ENCODE peak calls at places on chromosomes 1 and 21, in eight cellular contexts. Q is EH, D is NCI-H1092 treated with DMSO at 0.1 percent for 48 hours, I is GM20000, N is osteocyte, E is NCI-H345, A is anterior cingulate cortex, K is brain microvascular endothelial cell. W is an unnamed sample.

GRCh38 chr1:19393051-19393450 is 80.9 kb downstream of the SLC66A1 start:
- DNase-seq in Q (no peak), D (no peak), I (no peak), N (no peak), E (no peak), A (no peak), K (no peak), W (no peak)

GRCh38 chr1:232542633-232543032 is 87.3 kb downstream of the SIPA1L2 start:
- DNase-seq in Q (peak), D (peak), I (no peak), N (no peak), E (peak), A (no peak), K (no peak), W (peak)

GRCh38 chr21:33058468-33059318 is 11.2 kb upstream of the OLIG1 start:
- DNase-seq in Q (no peak), D (peak), I (no peak), N (no peak), E (no peak), A (no peak), K (no peak), W (no peak)

GRCh38 chr21:26801524-26801923 is 43.7 kb downstream of the ADAMTS1 start:
- DNase-seq in Q (peak), D (no peak), I (no peak), N (no peak), E (no peak), A (no peak), K (peak), W (no peak)

GRCh38 chr21:35643176-35643575 is 417.1 kb downstream of the SETD4 start:
- DNase-seq in Q (peak), D (no peak), I (no peak), N (no peak), E (no peak), A (no peak), K (no peak), W (peak)

GRCh38 chr1:112524251-112524650 is 15.5 kb downstream of the WNT2B start:
- DNase-seq in Q (peak), D (no peak), I (no peak), N (no peak), E (no peak), A (no peak), K (peak), W (peak)

GRCh38 chr21:35026617-35027557 is 22.2 kb downstream of the RUNX1 start:
- DNase-seq in Q (peak), D (no peak), I (peak), N (no peak), E (no peak), A (no peak), K (peak), W (peak)

GRCh38 chr1:231421616-231421970 is 494 bp downstream of the EGLN1 start:
- DNase-seq in Q (peak), D (peak), I (peak), N (no peak), E (peak), A (peak), K (no peak), W (no peak)

GRCh38 chr1:232880354-232880753 is 70.1 kb upstream of the NTPCR start:
- DNase-seq in Q (peak), D (no peak), I (no peak), N (peak), E (no peak), A (no peak), K (peak), W (peak)

GRCh38 chr1:29420196-29420595 is 183.9 kb downstream of the PTPRU start:
- DNase-seq in Q (no peak), D (no peak), I (no peak), N (no peak), E (no peak), A (no peak), K (no peak), W (no peak)

GRCh38 chr1:150971583-150972416 is 2.8 kb downstream of the CERS2 start:
- DNase-seq in Q (peak), D (no peak), I (no peak), N (no peak), E (no peak), A (no peak), K (no peak), W (peak)

GRCh38 chr1:60129916-60130315 is 56.3 kb upstream of the C1orf87 start:
- DNase-seq in Q (peak), D (no peak), I (no peak), N (no peak), E (no peak), A (no peak), K (peak), W (peak)

GRCh38 chr1:111904478-111905218 is 84.8 kb downstream of the KCND3 start:
- DNase-seq in Q (peak), D (peak), I (no peak), N (no peak), E (peak), A (no peak), K (no peak), W (peak)

GRCh38 chr21:18058731-18059398 is 185.8 kb upstream of the CHODL start:
- DNase-seq in Q (no peak), D (no peak), I (no peak), N (no peak), E (no peak), A (no peak), K (no peak), W (no peak)

GRCh38 chr1:62144238-62144831 is 50.3 kb upstream of the L1TD1 start:
- DNase-seq in Q (peak), D (peak), I (peak), N (no peak), E (peak), A (no peak), K (peak), W (peak)

GRCh38 chr21:45326169-45326833 is 38.6 kb upstream of the POFUT2 start:
- DNase-seq in Q (peak), D (no peak), I (no peak), N (no peak), E (no peak), A (peak), K (no peak), W (no peak)

GRCh38 chr21:25563399-25564116 is 43.7 kb downstream of the MRPL39 start:
- DNase-seq in Q (no peak), D (no peak), I (peak), N (no peak), E (no peak), A (no peak), K (no peak), W (no peak)

GRCh38 chr1:234932506-234932905 is 196.1 kb downstream of the TOMM20 start:
- DNase-seq in Q (no peak), D (no peak), I (no peak), N (no peak), E (no peak), A (no peak), K (no peak), W (no peak)

GRCh38 chr21:26437326-26438009 is 135.6 kb downstream of the CYYR1 start:
- DNase-seq in Q (peak), D (no peak), I (no peak), N (no peak), E (no peak), A (no peak), K (no peak), W (no peak)

GRCh38 chr1:64757213-64757612 is 12.3 kb downstream of the RAVER2 start:
- DNase-seq in Q (no peak), D (no peak), I (no peak), N (no peak), E (no peak), A (no peak), K (no peak), W (no peak)

GRCh38 chr21:46039891-46040660 is 57.8 kb upstream of the COL6A2 start:
- DNase-seq in Q (no peak), D (no peak), I (no peak), N (peak), E (no peak), A (no peak), K (no peak), W (no peak)

GRCh38 chr1:164320780-164321683 is 238.0 kb upstream of the PBX1 start:
- DNase-seq in Q (peak), D (peak), I (no peak), N (no peak), E (no peak), A (peak), K (peak), W (peak)

GRCh38 chr1:224450956-224451350 is 16.4 kb upstream of the WDR26 start:
- DNase-seq in Q (no peak), D (no peak), I (no peak), N (no peak), E (no peak), A (no peak), K (no peak), W (no peak)

GRCh38 chr1:161274874-161275273 is 16.3 kb downstream of the PCP4L1 start:
- DNase-seq in Q (no peak), D (no peak), I (no peak), N (no peak), E (no peak), A (no peak), K (no peak), W (no peak)

GRCh38 chr1:35715568-35716002 is 3.1 kb downstream of the C1orf216 start:
- DNase-seq in Q (peak), D (peak), I (peak), N (peak), E (peak), A (peak), K (peak), W (peak)

GRCh38 chr1:200530551-200531261 is 89.8 kb downstream of the KIF14 start:
- DNase-seq in Q (no peak), D (no peak), I (no peak), N (no peak), E (no peak), A (no peak), K (no peak), W (no peak)

GRCh38 chr1:59015708-59016107 is 231.9 kb upstream of the JUN start:
- DNase-seq in Q (peak), D (no peak), I (no peak), N (no peak), E (no peak), A (no peak), K (peak), W (peak)

GRCh38 chr1:205805082-205805711 is 7.8 kb downstream of the SLC41A1 start:
- DNase-seq in Q (peak), D (no peak), I (no peak), N (no peak), E (no peak), A (no peak), K (no peak), W (no peak)

GRCh38 chr1:77465139-77465538 is 183.3 kb downstream of the AK5 start:
- DNase-seq in Q (peak), D (no peak), I (no peak), N (no peak), E (no peak), A (no peak), K (no peak), W (no peak)

GRCh38 chr1:206717237-206717989 is 32.7 kb downstream of the MAPKAPK2 start:
- DNase-seq in Q (no peak), D (no peak), I (peak), N (no peak), E (no peak), A (no peak), K (no peak), W (no peak)

GRCh38 chr1:109622103-109622892 is 2.7 kb downstream of the AMPD2 start:
- DNase-seq in Q (no peak), D (no peak), I (no peak), N (peak), E (no peak), A (no peak), K (no peak), W (no peak)

GRCh38 chr1:244866355-244866754 is 2.0 kb upstream of the HNRNPU start:
- DNase-seq in Q (no peak), D (no peak), I (no peak), N (no peak), E (no peak), A (no peak), K (no peak), W (no peak)